ENCODE peak calls at places on chromosome 15, in seven cellular contexts. One of them, this sample, is unnamed. For H3K36me3, the result is how much of the 10 kb centered on the place peaks cover.

GRCh38 chr15:64740361-64741170 is 34.8 kb downstream of the RBPMS2 start:
- DNase-seq in heart right ventricle: peak
- DNase-seq in HepG2: peak
- DNase-seq in astrocyte: peak
- DNase-seq in ovary: peak
- DNase-seq in cardiac muscle cell: no peak
- DNase-seq in psoas muscle: no peak
- DNase-seq in this sample: peak

GRCh38 chr15:69096197-69096596 is 64.2 kb upstream of the GLCE start:
- DNase-seq in heart right ventricle: no peak
- DNase-seq in HepG2: no peak
- DNase-seq in astrocyte: no peak
- DNase-seq in ovary: no peak
- DNase-seq in cardiac muscle cell: no peak
- DNase-seq in psoas muscle: peak
- DNase-seq in this sample: no peak

GRCh38 chr15:64351265-64351664 is 4.7 kb downstream of the CSNK1G1 start:
- DNase-seq in heart right ventricle: no peak
- DNase-seq in HepG2: no peak
- DNase-seq in astrocyte: peak
- DNase-seq in ovary: no peak
- DNase-seq in cardiac muscle cell: no peak
- DNase-seq in psoas muscle: no peak
- DNase-seq in this sample: no peak

GRCh38 chr15:47158573-47158972 is 558.7 kb upstream of the SEMA6D start:
- DNase-seq in heart right ventricle: no peak
- DNase-seq in HepG2: no peak
- DNase-seq in astrocyte: no peak
- DNase-seq in ovary: no peak
- DNase-seq in cardiac muscle cell: no peak
- DNase-seq in psoas muscle: no peak
- DNase-seq in this sample: no peak

GRCh38 chr15:78767331-78767951 is 43.8 kb downstream of the ADAMTS7 start:
- DNase-seq in heart right ventricle: peak
- DNase-seq in HepG2: no peak
- DNase-seq in astrocyte: no peak
- DNase-seq in ovary: peak
- DNase-seq in cardiac muscle cell: no peak
- DNase-seq in psoas muscle: peak
- DNase-seq in this sample: no peak

GRCh38 chr15:70187331-70187730 is 89.6 kb upstream of the TLE3 start:
- DNase-seq in heart right ventricle: no peak
- DNase-seq in HepG2: no peak
- DNase-seq in astrocyte: no peak
- DNase-seq in ovary: no peak
- DNase-seq in cardiac muscle cell: no peak
- DNase-seq in psoas muscle: no peak
- DNase-seq in this sample: no peak

GRCh38 chr15:64857421-64857820 is 15.7 kb downstream of the PLEKHO2 start:
- DNase-seq in heart right ventricle: no peak
- DNase-seq in HepG2: no peak
- DNase-seq in astrocyte: peak
- DNase-seq in ovary: no peak
- DNase-seq in cardiac muscle cell: no peak
- DNase-seq in psoas muscle: no peak
- DNase-seq in this sample: peak

GRCh38 chr15:39213385-39213840 is 367.5 kb upstream of the THBS1 start:
- DNase-seq in heart right ventricle: peak
- DNase-seq in HepG2: peak
- DNase-seq in astrocyte: peak
- DNase-seq in ovary: peak
- DNase-seq in cardiac muscle cell: peak
- DNase-seq in psoas muscle: no peak
- DNase-seq in this sample: peak

GRCh38 chr15:36771826-36772225 is 192.4 kb downstream of the CDIN1 start:
- DNase-seq in heart right ventricle: no peak
- DNase-seq in HepG2: no peak
- DNase-seq in astrocyte: no peak
- DNase-seq in ovary: no peak
- DNase-seq in cardiac muscle cell: no peak
- DNase-seq in psoas muscle: no peak
- DNase-seq in this sample: no peak

GRCh38 chr15:25850154-25851111 is 12.7 kb downstream of the ATP10A start:
- DNase-seq in heart right ventricle: peak
- DNase-seq in HepG2: peak
- DNase-seq in astrocyte: peak
- DNase-seq in ovary: peak
- DNase-seq in cardiac muscle cell: peak
- DNase-seq in psoas muscle: peak
- DNase-seq in this sample: peak

GRCh38 chr15:48963524-48964113 is at the start of gene SHC4:
- DNase-seq in heart right ventricle: peak
- DNase-seq in HepG2: peak
- DNase-seq in astrocyte: peak
- DNase-seq in ovary: peak
- DNase-seq in cardiac muscle cell: peak
- DNase-seq in psoas muscle: peak
- DNase-seq in this sample: peak

GRCh38 chr15:99613887-99614642 is 48.3 kb downstream of the MEF2A start:
- DNase-seq in heart right ventricle: no peak
- DNase-seq in HepG2: peak
- DNase-seq in astrocyte: no peak
- DNase-seq in ovary: no peak
- DNase-seq in cardiac muscle cell: no peak
- DNase-seq in psoas muscle: no peak
- DNase-seq in this sample: no peak

GRCh38 chr15:73323956-73324355 is 44.8 kb downstream of the HCN4 start:
- DNase-seq in heart right ventricle: no peak
- DNase-seq in HepG2: no peak
- DNase-seq in astrocyte: no peak
- DNase-seq in ovary: no peak
- DNase-seq in cardiac muscle cell: no peak
- DNase-seq in psoas muscle: no peak
- DNase-seq in this sample: no peak

GRCh38 chr15:54064412-54064811 is 86.2 kb downstream of the UNC13C start:
- DNase-seq in heart right ventricle: no peak
- DNase-seq in HepG2: no peak
- DNase-seq in astrocyte: no peak
- DNase-seq in ovary: no peak
- DNase-seq in cardiac muscle cell: no peak
- DNase-seq in psoas muscle: no peak
- DNase-seq in this sample: no peak

GRCh38 chr15:87805117-87805820 is 451.3 kb downstream of the NTRK3 start:
- DNase-seq in heart right ventricle: no peak
- DNase-seq in HepG2: no peak
- DNase-seq in astrocyte: no peak
- DNase-seq in ovary: no peak
- DNase-seq in cardiac muscle cell: no peak
- DNase-seq in psoas muscle: no peak
- DNase-seq in this sample: no peak
- TF ChIP-seq CTCF in heart right ventricle: no peak
- TF ChIP-seq CTCF in HepG2: no peak
- TF ChIP-seq CTCF in astrocyte: no peak
- TF ChIP-seq CTCF in ovary: no peak
- TF ChIP-seq CTCF in cardiac muscle cell: no peak
- TF ChIP-seq CTCF in psoas muscle: no peak
- TF ChIP-seq CTCF in this sample: no peak

DNA sequence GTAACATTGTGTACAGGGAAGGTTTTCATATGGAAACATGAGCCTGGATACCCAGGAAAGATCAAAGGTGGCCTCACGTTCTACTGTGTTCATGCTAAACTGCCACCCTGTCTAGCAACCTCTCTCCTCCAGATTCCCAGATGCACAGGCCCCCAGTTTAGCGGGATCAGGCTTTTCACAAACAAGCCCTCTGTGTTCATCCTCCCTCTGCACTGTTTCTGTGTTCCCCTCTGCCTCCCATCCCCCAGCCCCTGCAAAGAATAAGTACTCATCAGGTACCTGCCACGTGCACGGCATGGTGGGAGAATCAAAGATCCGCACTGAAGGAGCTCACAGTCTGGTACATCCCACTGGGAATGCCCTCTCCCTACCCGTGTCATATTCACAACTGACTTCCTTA is 46.1 kb downstream of the TMEM266 start:
- DNase-seq in heart right ventricle: no peak
- DNase-seq in HepG2: no peak
- DNase-seq in astrocyte: no peak
- DNase-seq in ovary: no peak
- DNase-seq in cardiac muscle cell: no peak
- DNase-seq in psoas muscle: no peak
- DNase-seq in this sample: no peak
- H3K4me3 ChIP-seq in heart right ventricle: no peak
- H3K4me3 ChIP-seq in HepG2: no peak
- H3K4me3 ChIP-seq in astrocyte: no peak
- H3K4me3 ChIP-seq in ovary: no peak
- H3K4me3 ChIP-seq in cardiac muscle cell: no peak
- H3K4me3 ChIP-seq in psoas muscle: no peak
- H3K4me3 ChIP-seq in this sample: no peak

DNA sequence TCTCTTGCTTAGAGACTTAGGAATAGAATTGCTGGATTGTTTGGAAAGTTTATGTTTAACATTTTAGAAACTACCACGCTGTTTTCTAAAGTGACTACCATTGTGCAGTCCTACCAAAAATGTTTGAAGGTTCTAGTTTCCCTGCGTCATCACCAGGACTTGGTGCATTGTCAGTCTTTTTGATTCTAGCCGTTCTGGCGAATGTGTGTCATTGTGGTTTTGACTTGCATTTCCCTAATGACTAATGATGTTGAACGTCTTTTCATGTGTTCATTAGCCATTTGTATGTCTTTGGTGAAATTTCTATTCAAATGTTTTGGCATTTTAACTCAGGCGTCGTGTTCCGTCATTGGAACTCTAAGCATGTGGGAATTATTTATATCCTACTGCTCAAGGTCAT is 58.0 kb downstream of the CHD2 start:
- DNase-seq in heart right ventricle: no peak
- DNase-seq in HepG2: no peak
- DNase-seq in astrocyte: peak
- DNase-seq in ovary: no peak
- DNase-seq in cardiac muscle cell: no peak
- DNase-seq in psoas muscle: no peak
- DNase-seq in this sample: peak
- H3K36me3 ChIP-seq in heart right ventricle: half or more
- H3K36me3 ChIP-seq in HepG2: under half
- H3K36me3 ChIP-seq in astrocyte: half or more
- H3K36me3 ChIP-seq in ovary: under half
- H3K36me3 ChIP-seq in cardiac muscle cell: half or more
- H3K36me3 ChIP-seq in psoas muscle: under half
- H3K36me3 ChIP-seq in this sample: half or more

GRCh38 chr15:31571676-31572075 is 245.0 kb downstream of the KLF13 start:
- DNase-seq in heart right ventricle: no peak
- DNase-seq in HepG2: no peak
- DNase-seq in astrocyte: no peak
- DNase-seq in ovary: no peak
- DNase-seq in cardiac muscle cell: peak
- DNase-seq in psoas muscle: no peak
- DNase-seq in this sample: no peak
- TF ChIP-seq CTCF in heart right ventricle: no peak
- TF ChIP-seq CTCF in HepG2: no peak
- TF ChIP-seq CTCF in astrocyte: no peak
- TF ChIP-seq CTCF in ovary: no peak
- TF ChIP-seq CTCF in cardiac muscle cell: no peak
- TF ChIP-seq CTCF in psoas muscle: no peak
- TF ChIP-seq CTCF in this sample: peak

GRCh38 chr15:52569244-52569585 is 385 bp upstream of the ARPP19 start:
- DNase-seq in heart right ventricle: no peak
- DNase-seq in HepG2: no peak
- DNase-seq in astrocyte: no peak
- DNase-seq in ovary: no peak
- DNase-seq in cardiac muscle cell: no peak
- DNase-seq in psoas muscle: no peak
- DNase-seq in this sample: no peak

GRCh38 chr15:52568569-52569243 is at the start of gene ARPP19:
- DNase-seq in heart right ventricle: peak
- DNase-seq in HepG2: peak
- DNase-seq in astrocyte: peak
- DNase-seq in ovary: peak
- DNase-seq in cardiac muscle cell: peak
- DNase-seq in psoas muscle: peak
- DNase-seq in this sample: peak

GRCh38 chr15:52563499-52564060 is 5.2 kb downstream of the ARPP19 start:
- DNase-seq in heart right ventricle: no peak
- DNase-seq in HepG2: no peak
- DNase-seq in astrocyte: no peak
- DNase-seq in ovary: no peak
- DNase-seq in cardiac muscle cell: no peak
- DNase-seq in psoas muscle: no peak
- DNase-seq in this sample: no peak

GRCh38 chr15:52567886-52568568 is 803 bp downstream of the ARPP19 start:
- DNase-seq in heart right ventricle: no peak
- DNase-seq in HepG2: peak
- DNase-seq in astrocyte: no peak
- DNase-seq in ovary: peak
- DNase-seq in cardiac muscle cell: no peak
- DNase-seq in psoas muscle: peak
- DNase-seq in this sample: no peak

DNA sequence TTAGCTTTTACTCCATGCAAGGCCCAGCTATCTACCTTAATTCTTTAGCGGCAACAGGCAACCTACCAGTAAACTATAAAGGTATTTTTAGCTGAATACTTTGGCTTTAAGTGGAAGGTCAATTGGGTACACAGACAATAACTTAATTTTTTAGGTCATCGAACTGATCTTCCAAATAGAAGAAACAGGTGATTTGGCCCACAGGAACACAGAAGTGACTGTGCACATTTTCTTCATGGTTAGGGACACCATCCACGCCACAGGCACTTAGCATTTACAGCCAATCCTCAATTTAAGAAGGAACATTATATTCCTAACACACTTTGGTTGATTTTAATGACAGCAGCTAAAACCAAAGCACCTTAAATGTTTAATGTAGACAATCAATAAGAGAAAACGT is 1.9 kb downstream of the ARPP19 start:
- DNase-seq in heart right ventricle: no peak
- DNase-seq in HepG2: no peak
- DNase-seq in astrocyte: no peak
- DNase-seq in ovary: no peak
- DNase-seq in cardiac muscle cell: no peak
- DNase-seq in psoas muscle: no peak
- DNase-seq in this sample: no peak
- H3K4me3 ChIP-seq in heart right ventricle: peak
- H3K4me3 ChIP-seq in HepG2: peak
- H3K4me3 ChIP-seq in astrocyte: peak
- H3K4me3 ChIP-seq in ovary: no peak
- H3K4me3 ChIP-seq in cardiac muscle cell: peak
- H3K4me3 ChIP-seq in psoas muscle: peak
- H3K4me3 ChIP-seq in this sample: no peak

GRCh38 chr15:89905846-89906378 is 6.8 kb downstream of the ARPIN start:
- DNase-seq in heart right ventricle: no peak
- DNase-seq in HepG2: no peak
- DNase-seq in astrocyte: no peak
- DNase-seq in ovary: no peak
- DNase-seq in cardiac muscle cell: no peak
- DNase-seq in psoas muscle: no peak
- DNase-seq in this sample: no peak
- H3K36me3 ChIP-seq in heart right ventricle: half or more
- H3K36me3 ChIP-seq in HepG2: under half
- H3K36me3 ChIP-seq in astrocyte: under half
- H3K36me3 ChIP-seq in ovary: under half
- H3K36me3 ChIP-seq in cardiac muscle cell: under half
- H3K36me3 ChIP-seq in psoas muscle: under half
- H3K36me3 ChIP-seq in this sample: under half